ENCODE peak calls at places on chromosomes 16 and 17, in four cellular contexts. R is anterior cingulate cortex, K is upper lobe of right lung, Z is HFFc6. B is an unnamed sample.

GRCh38 chr17:59890720-59891119 is 2.0 kb downstream of the TUBD1 start:
- DNase-seq in R (no peak), Z (peak), K (no peak), B (no peak)

GRCh38 chr17:67759355-67760171 is 41.8 kb downstream of the NOL11 start:
- DNase-seq in Z (peak), K (peak), R (no peak), B (peak)

GRCh38 chr16:9124908-9125584 is 33.6 kb downstream of the HAPSTR1 start:
- DNase-seq in Z (no peak), K (no peak), R (no peak), B (no peak)

GRCh38 chr17:42682400-42683384 is at the start of gene CNTNAP1:
- DNase-seq in K (peak), Z (peak), R (peak), B (peak)

GRCh38 chr17:71633391-71633849 is 487.4 kb upstream of the SOX9 start:
- DNase-seq in K (no peak), R (no peak), Z (peak), B (peak)

GRCh38 chr17:64615025-64615677 is 47.0 kb downstream of the SMURF2 start:
- DNase-seq in K (no peak), Z (peak), R (no peak), B (peak)

GRCh38 chr16:81170824-81171223 is 67.7 kb upstream of the BCO1 start:
- DNase-seq in Z (no peak), R (no peak), K (no peak), B (no peak)

GRCh38 chr16:9013508-9013864 is 49.8 kb upstream of the USP7 start:
- DNase-seq in Z (no peak), R (no peak), K (no peak), B (no peak)

GRCh38 chr17:78174332-78174869 is 6.0 kb downstream of the SYNGR2 start:
- DNase-seq in R (peak), Z (no peak), K (peak), B (no peak)

GRCh38 chr17:45371414-45372324 is 54.8 kb upstream of the MAP3K14 start:
- DNase-seq in R (peak), K (peak), Z (peak), B (peak)

GRCh38 chr16:3589441-3589921 is 12.3 kb upstream of the NLRC3 start:
- DNase-seq in Z (no peak), K (no peak), R (no peak), B (no peak)

GRCh38 chr17:50468120-50469004 is at the start of gene CHAD:
- DNase-seq in R (no peak), Z (no peak), K (no peak), B (no peak)

GRCh38 chr17:66275651-66276050 is 26.8 kb upstream of the PRKCA start:
- DNase-seq in Z (peak), R (no peak), K (no peak), B (peak)

B was measured in astrocyte.